ENCODE peak calls at places on chromosomes 16 and 17, in seven cellular contexts. One of them, this sample, is unnamed.

GRCh38 chr16:23398987-23399805 is 53.8 kb downstream of the COG7 start:
- DNase-seq in endothelial cell: peak
- DNase-seq in A549: no peak
- DNase-seq in Calu3: no peak
- DNase-seq in astrocyte of the cerebellum: no peak
- DNase-seq in breast epithelium: no peak
- DNase-seq in NCI-H2171: no peak
- DNase-seq in this sample: no peak

GRCh38 chr17:76953066-76953465 is 84.9 kb downstream of the MGAT5B start:
- DNase-seq in NCI-H2171: no peak
- DNase-seq in endothelial cell: no peak
- DNase-seq in astrocyte of the cerebellum: no peak
- DNase-seq in breast epithelium: no peak
- DNase-seq in Calu3: no peak
- DNase-seq in A549: no peak
- DNase-seq in this sample: no peak

GRCh38 chr17:34456121-34456520 is 93.1 kb upstream of the CCL1 start:
- DNase-seq in endothelial cell: no peak
- DNase-seq in Calu3: no peak
- DNase-seq in A549: no peak
- DNase-seq in NCI-H2171: no peak
- DNase-seq in breast epithelium: no peak
- DNase-seq in astrocyte of the cerebellum: no peak
- DNase-seq in this sample: no peak

GRCh38 chr16:1941162-1941923 is 1.7 kb downstream of the MSRB1 start:
- DNase-seq in astrocyte of the cerebellum: peak
- DNase-seq in breast epithelium: no peak
- DNase-seq in A549: no peak
- DNase-seq in endothelial cell: peak
- DNase-seq in Calu3: no peak
- DNase-seq in NCI-H2171: no peak
- DNase-seq in this sample: no peak

GRCh38 chr17:19787733-19788357 is 39.7 kb upstream of the ALDH3A1 start:
- DNase-seq in NCI-H2171: no peak
- DNase-seq in Calu3: no peak
- DNase-seq in astrocyte of the cerebellum: no peak
- DNase-seq in endothelial cell: no peak
- DNase-seq in A549: no peak
- DNase-seq in breast epithelium: no peak
- DNase-seq in this sample: no peak

GRCh38 chr16:72372082-72372615 is 200.2 kb upstream of the PMFBP1 start:
- DNase-seq in NCI-H2171: no peak
- DNase-seq in endothelial cell: no peak
- DNase-seq in Calu3: no peak
- DNase-seq in astrocyte of the cerebellum: no peak
- DNase-seq in breast epithelium: no peak
- DNase-seq in A549: no peak
- DNase-seq in this sample: no peak

GRCh38 chr17:7084058-7084457 is 4.0 kb upstream of the CLEC10A start:
- DNase-seq in breast epithelium: no peak
- DNase-seq in astrocyte of the cerebellum: peak
- DNase-seq in endothelial cell: no peak
- DNase-seq in A549: no peak
- DNase-seq in NCI-H2171: no peak
- DNase-seq in Calu3: no peak
- DNase-seq in this sample: no peak

GRCh38 chr17:16398270-16399267 is 16.8 kb upstream of the TRPV2 start:
- DNase-seq in endothelial cell: peak
- DNase-seq in astrocyte of the cerebellum: no peak
- DNase-seq in A549: no peak
- DNase-seq in breast epithelium: no peak
- DNase-seq in NCI-H2171: peak
- DNase-seq in Calu3: no peak
- DNase-seq in this sample: no peak

GRCh38 chr17:34393401-34393800 is 30.4 kb upstream of the CCL1 start:
- DNase-seq in NCI-H2171: peak
- DNase-seq in breast epithelium: no peak
- DNase-seq in A549: no peak
- DNase-seq in astrocyte of the cerebellum: no peak
- DNase-seq in Calu3: no peak
- DNase-seq in endothelial cell: no peak
- DNase-seq in this sample: no peak

GRCh38 chr16:78274771-78275170 is 175.3 kb downstream of the WWOX start:
- DNase-seq in endothelial cell: no peak
- DNase-seq in NCI-H2171: no peak
- DNase-seq in Calu3: no peak
- DNase-seq in breast epithelium: no peak
- DNase-seq in astrocyte of the cerebellum: no peak
- DNase-seq in A549: no peak
- DNase-seq in this sample: no peak

GRCh38 chr16:86251682-86252081 is 258.6 kb upstream of the FOXF1 start:
- DNase-seq in endothelial cell: no peak
- DNase-seq in A549: no peak
- DNase-seq in astrocyte of the cerebellum: no peak
- DNase-seq in NCI-H2171: no peak
- DNase-seq in Calu3: no peak
- DNase-seq in breast epithelium: no peak
- DNase-seq in this sample: no peak

GRCh38 chr16:85914423-85914794 is 15.4 kb downstream of the IRF8 start:
- DNase-seq in A549: no peak
- DNase-seq in astrocyte of the cerebellum: no peak
- DNase-seq in NCI-H2171: no peak
- DNase-seq in Calu3: no peak
- DNase-seq in endothelial cell: no peak
- DNase-seq in breast epithelium: no peak
- DNase-seq in this sample: no peak

GRCh38 chr16:88331989-88332920 is 50.5 kb upstream of the ZNF469 start:
- DNase-seq in endothelial cell: no peak
- DNase-seq in astrocyte of the cerebellum: peak
- DNase-seq in Calu3: peak
- DNase-seq in breast epithelium: peak
- DNase-seq in NCI-H2171: no peak
- DNase-seq in A549: peak
- DNase-seq in this sample: peak

GRCh38 chr16:48272837-48273421 is 25.6 kb upstream of the ABCC11 start:
- DNase-seq in A549: no peak
- DNase-seq in breast epithelium: peak
- DNase-seq in NCI-H2171: no peak
- DNase-seq in endothelial cell: no peak
- DNase-seq in Calu3: no peak
- DNase-seq in astrocyte of the cerebellum: no peak
- DNase-seq in this sample: no peak

GRCh38 chr16:1028524-1029258 is 43.9 kb upstream of the SSTR5 start:
- DNase-seq in breast epithelium: no peak
- DNase-seq in Calu3: no peak
- DNase-seq in endothelial cell: no peak
- DNase-seq in A549: no peak
- DNase-seq in NCI-H2171: no peak
- DNase-seq in astrocyte of the cerebellum: no peak
- DNase-seq in this sample: no peak

GRCh38 chr17:66702106-66702936 is 132.6 kb upstream of the CACNG5 start:
- DNase-seq in endothelial cell: no peak
- DNase-seq in breast epithelium: no peak
- DNase-seq in astrocyte of the cerebellum: no peak
- DNase-seq in NCI-H2171: no peak
- DNase-seq in A549: no peak
- DNase-seq in Calu3: no peak
- DNase-seq in this sample: no peak

GRCh38 chr16:58411736-58412614 is 19.7 kb downstream of the GINS3 start:
- DNase-seq in breast epithelium: no peak
- DNase-seq in NCI-H2171: no peak
- DNase-seq in Calu3: peak
- DNase-seq in endothelial cell: no peak
- DNase-seq in astrocyte of the cerebellum: no peak
- DNase-seq in A549: no peak
- DNase-seq in this sample: no peak

GRCh38 chr17:6047966-6048365 is 22.2 kb upstream of the WSCD1 start:
- DNase-seq in NCI-H2171: no peak
- DNase-seq in A549: no peak
- DNase-seq in astrocyte of the cerebellum: peak
- DNase-seq in breast epithelium: no peak
- DNase-seq in Calu3: no peak
- DNase-seq in endothelial cell: no peak
- DNase-seq in this sample: no peak

GRCh38 chr17:15260376-15261062 is 4.6 kb downstream of the PMP22 start:
- DNase-seq in NCI-H2171: no peak
- DNase-seq in endothelial cell: peak
- DNase-seq in A549: peak
- DNase-seq in Calu3: peak
- DNase-seq in breast epithelium: peak
- DNase-seq in astrocyte of the cerebellum: peak
- DNase-seq in this sample: peak

GRCh38 chr17:17890773-17891759 is 54.3 kb upstream of the SREBF1 start:
- DNase-seq in astrocyte of the cerebellum: peak
- DNase-seq in breast epithelium: no peak
- DNase-seq in NCI-H2171: no peak
- DNase-seq in A549: peak
- DNase-seq in endothelial cell: peak
- DNase-seq in Calu3: peak
- DNase-seq in this sample: no peak

GRCh38 chr17:29726721-29727252 is 104.1 kb upstream of the CORO6 start:
- DNase-seq in astrocyte of the cerebellum: no peak
- DNase-seq in NCI-H2171: peak
- DNase-seq in Calu3: no peak
- DNase-seq in breast epithelium: no peak
- DNase-seq in A549: no peak
- DNase-seq in endothelial cell: peak
- DNase-seq in this sample: no peak

GRCh38 chr17:47959825-47960655 is 2.4 kb upstream of the PRR15L start:
- DNase-seq in Calu3: no peak
- DNase-seq in NCI-H2171: peak
- DNase-seq in A549: no peak
- DNase-seq in endothelial cell: no peak
- DNase-seq in astrocyte of the cerebellum: no peak
- DNase-seq in breast epithelium: no peak
- DNase-seq in this sample: no peak

GRCh38 chr17:75693500-75694481 is 26.7 kb downstream of the SAP30BP start:
- DNase-seq in astrocyte of the cerebellum: peak
- DNase-seq in breast epithelium: peak
- DNase-seq in Calu3: peak
- DNase-seq in A549: peak
- DNase-seq in NCI-H2171: peak
- DNase-seq in endothelial cell: no peak
- DNase-seq in this sample: peak

GRCh38 chr17:50060951-50061712 is 5.2 kb downstream of the ITGA3 start:
- DNase-seq in NCI-H2171: no peak
- DNase-seq in A549: no peak
- DNase-seq in astrocyte of the cerebellum: no peak
- DNase-seq in Calu3: no peak
- DNase-seq in breast epithelium: no peak
- DNase-seq in endothelial cell: no peak
- DNase-seq in this sample: no peak

GRCh38 chr16:23575834-23576233 is 18.3 kb downstream of the UBFD1 start:
- DNase-seq in breast epithelium: no peak
- DNase-seq in Calu3: no peak
- DNase-seq in endothelial cell: no peak
- DNase-seq in A549: no peak
- DNase-seq in astrocyte of the cerebellum: no peak
- DNase-seq in NCI-H2171: no peak
- DNase-seq in this sample: no peak

This sample was measured in LNCaP clone FGC.